ENCODE peak calls at places on chromosomes 1 and 21, in five cellular contexts. G is heart left ventricle, U is K562, L is breast epithelium, N is GM12878. I is an unnamed sample.
A peak's percentile ranks its signal among the peaks of the same experiment; 100 is the strongest.

GRCh38 chr21:42310411-42311001 is 4.7 kb downstream of the TFF3 start:
- DNase-seq in L (no peak), N (no peak), G (no peak), U (no peak), I (no peak)

GRCh38 chr1:71522721-71523120 is 441.9 kb upstream of the ZRANB2 start:
- DNase-seq in U (no peak), G (no peak), L (no peak), N (no peak), I (no peak)

GRCh38 chr21:16563795-16564194 is 834.0 kb downstream of the USP25 start:
- DNase-seq in L (no peak), N (no peak), U (no peak), G (peak; percentile 20), I (no peak)

GRCh38 chr1:161986328-161986727 is 37.3 kb downstream of the OLFML2B start:
- DNase-seq in G (peak; percentile 49), N (no peak), U (no peak), L (no peak), I (no peak)

GRCh38 chr21:22575165-22575584 is 1577.0 kb downstream of the NCAM2 start:
- DNase-seq in U (peak; percentile 16), G (no peak), L (no peak), N (no peak), I (no peak)

GRCh38 chr1:229046251-229046853 is 224.6 kb upstream of the RAB4A start:
- DNase-seq in U (no peak), G (no peak), N (no peak), L (no peak), I (no peak)

GRCh38 chr1:94463765-94464330 is 45.7 kb downstream of the ABCD3 start:
- DNase-seq in N (no peak), L (no peak), U (peak; percentile 31), G (no peak), I (no peak)

GRCh38 chr1:215911406-215911968 is 344.4 kb downstream of the KCTD3 start:
- DNase-seq in U (no peak), G (no peak), N (no peak), L (no peak), I (no peak)

GRCh38 chr1:63617450-63617849 is 24.2 kb downstream of the PGM1 start:
- DNase-seq in N (no peak), U (no peak), L (no peak), G (no peak), I (no peak)

GRCh38 chr1:7384679-7385078 is 386.4 kb upstream of the VAMP3 start:
- DNase-seq in L (no peak), U (no peak), G (no peak), N (no peak), I (no peak)

GRCh38 chr1:29029652-29030051 is 94.1 kb downstream of the TMEM200B start:
- DNase-seq in G (no peak), L (no peak), N (no peak), U (no peak), I (no peak)

GRCh38 chr1:150548632-150549495 is at the start of gene ADAMTSL4:
- DNase-seq in U (peak; percentile 88), L (peak; percentile 63), G (peak; percentile 77), N (no peak), I (peak; percentile 72)

GRCh38 chr1:70315782-70316181 is 38.7 kb downstream of the ANKRD13C start:
- DNase-seq in N (no peak), U (no peak), L (no peak), G (no peak), I (no peak)

GRCh38 chr21:36729301-36729970 is 30.5 kb downstream of the SIM2 start:
- DNase-seq in L (peak; percentile 43), G (no peak), U (no peak), N (no peak), I (no peak)

GRCh38 chr1:209202826-209203439 is 380.6 kb upstream of the CAMK1G start:
- DNase-seq in G (no peak), N (no peak), U (peak; percentile 47), L (no peak), I (peak; percentile 25)

GRCh38 chr1:153774780-153775431 is at the start of gene SLC27A3:
- DNase-seq in G (peak; percentile 86), L (peak; percentile 66), U (peak; percentile 67), N (no peak), I (peak; percentile 48)
- TF ChIP-seq POLR2A in G (no peak), L (no peak), U (no peak), N (no peak), I (no peak)

GRCh38 chr1:67133177-67133576 is 1.6 kb downstream of the C1orf141 start:
- DNase-seq in L (no peak), N (no peak), G (no peak), U (peak; percentile 42), I (no peak)
- TF ChIP-seq POLR2A in L (no peak), N (no peak), G (no peak), U (no peak), I (no peak)

DNA sequence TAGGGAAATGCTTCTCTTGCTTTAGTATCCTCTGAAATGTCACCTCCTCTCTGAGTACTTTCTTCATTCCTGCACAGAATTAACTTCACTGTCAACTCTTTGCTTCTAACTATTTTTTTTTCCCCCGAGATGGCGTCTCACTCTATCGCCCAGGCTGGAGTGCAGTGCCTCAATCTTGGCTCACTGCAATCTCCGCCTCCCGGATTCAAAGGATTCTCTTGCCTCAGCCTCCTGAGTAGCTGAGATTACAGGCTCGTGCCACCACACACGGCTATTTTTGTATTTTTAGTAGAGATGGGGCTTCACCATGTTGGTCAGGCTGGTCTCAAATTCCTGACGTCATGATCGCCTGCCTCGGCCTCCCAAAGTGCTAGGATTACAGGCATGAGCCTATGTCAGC is 1.4 kb upstream of the PLPP3 start:
- DNase-seq in L (no peak), N (no peak), U (no peak), G (no peak), I (no peak)
- TF ChIP-seq POLR2A in L (no peak), N (no peak), U (no peak), G (no peak), I (no peak)

GRCh38 chr1:167221126-167221803 is 579 bp downstream of the POU2F1 start:
- DNase-seq in G (peak; percentile 45), U (no peak), L (no peak), N (no peak), I (no peak)

GRCh38 chr1:167221804-167222610 is 1.3 kb downstream of the POU2F1 start:
- DNase-seq in N (peak; percentile 76), U (peak; percentile 69), L (peak; percentile 55), G (peak; percentile 71), I (peak; percentile 13)

GRCh38 chr1:167219646-167220536 is 795 bp upstream of the POU2F1 start:
- DNase-seq in L (peak; percentile 76), U (peak; percentile 86), N (peak; percentile 48), G (peak; percentile 82), I (peak; percentile 43)

GRCh38 chr1:167219194-167219593 is 1.5 kb upstream of the POU2F1 start:
- DNase-seq in L (no peak), N (no peak), G (no peak), U (no peak), I (no peak)

DNA sequence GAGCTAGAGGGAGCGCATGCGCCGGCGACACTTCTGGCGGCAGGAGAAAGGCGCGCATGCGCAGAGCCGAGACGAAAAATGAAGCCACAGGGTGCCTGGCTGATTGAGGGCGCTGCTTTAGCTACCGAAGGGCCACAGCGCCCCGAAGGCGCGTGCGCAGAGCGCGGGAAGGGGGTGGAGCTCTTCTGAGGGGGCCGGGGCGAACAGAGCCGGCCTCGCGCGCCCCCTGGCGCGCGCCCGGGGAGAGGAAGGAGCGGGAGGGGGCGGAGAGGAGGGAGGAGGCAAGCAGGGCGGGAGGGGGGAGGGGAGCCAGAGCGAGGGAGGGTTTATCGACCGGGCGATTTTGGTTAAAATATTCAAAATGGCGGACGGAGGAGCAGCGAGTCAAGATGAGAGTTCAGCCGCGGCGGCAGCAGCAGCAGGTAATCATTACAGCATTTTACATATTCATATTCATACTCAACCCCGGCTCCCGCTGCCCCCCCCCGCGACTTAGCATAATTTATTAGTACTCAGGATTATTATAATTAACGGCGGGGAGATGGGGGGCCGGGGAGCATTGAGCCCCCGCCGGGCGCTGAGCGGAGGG is at the start of gene POU2F1:
- DNase-seq in U (peak; percentile 97), L (peak; percentile 98), N (peak; percentile 94), G (peak; percentile 99), I (peak; percentile 68)
- TF ChIP-seq POLR2A in U (no peak), L (peak; percentile 49), N (no peak), G (peak; percentile 71), I (peak; percentile 72)

GRCh38 chr1:248863011-248863881 is 4.4 kb upstream of the ZNF692 start:
- DNase-seq in G (peak; percentile 94), N (no peak), U (peak; percentile 74), L (peak; percentile 83), I (peak; percentile 55)
- TF ChIP-seq POLR2A in G (peak; percentile 64), N (peak; percentile 92), U (peak; percentile 61), L (no peak), I (peak; percentile 41)

DNA sequence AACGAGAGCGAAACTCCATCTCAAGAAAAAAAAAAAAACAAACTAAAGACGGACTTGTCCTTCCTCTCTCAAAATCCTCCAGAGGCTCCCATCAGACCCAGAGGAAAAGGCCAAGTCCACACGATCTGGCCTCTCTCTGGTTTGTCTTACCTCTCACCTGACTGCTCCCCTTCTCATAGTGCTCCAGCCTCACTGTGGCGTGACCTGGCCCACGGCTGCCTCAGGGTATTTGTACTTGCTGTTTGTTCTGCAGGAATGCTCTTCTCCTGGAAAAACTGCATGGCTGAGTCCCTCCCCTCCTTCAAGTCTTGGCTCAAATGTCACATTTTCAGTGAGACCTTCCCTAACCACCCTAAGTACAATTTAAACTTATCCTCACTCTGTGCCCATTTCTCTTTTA is 8.0 kb upstream of the BRWD1 start:
- DNase-seq in N (no peak), L (peak; percentile 69), G (no peak), U (no peak), I (no peak)
- TF ChIP-seq POLR2A in N (no peak), L (no peak), G (no peak), U (peak; percentile 35), I (no peak)

DNA sequence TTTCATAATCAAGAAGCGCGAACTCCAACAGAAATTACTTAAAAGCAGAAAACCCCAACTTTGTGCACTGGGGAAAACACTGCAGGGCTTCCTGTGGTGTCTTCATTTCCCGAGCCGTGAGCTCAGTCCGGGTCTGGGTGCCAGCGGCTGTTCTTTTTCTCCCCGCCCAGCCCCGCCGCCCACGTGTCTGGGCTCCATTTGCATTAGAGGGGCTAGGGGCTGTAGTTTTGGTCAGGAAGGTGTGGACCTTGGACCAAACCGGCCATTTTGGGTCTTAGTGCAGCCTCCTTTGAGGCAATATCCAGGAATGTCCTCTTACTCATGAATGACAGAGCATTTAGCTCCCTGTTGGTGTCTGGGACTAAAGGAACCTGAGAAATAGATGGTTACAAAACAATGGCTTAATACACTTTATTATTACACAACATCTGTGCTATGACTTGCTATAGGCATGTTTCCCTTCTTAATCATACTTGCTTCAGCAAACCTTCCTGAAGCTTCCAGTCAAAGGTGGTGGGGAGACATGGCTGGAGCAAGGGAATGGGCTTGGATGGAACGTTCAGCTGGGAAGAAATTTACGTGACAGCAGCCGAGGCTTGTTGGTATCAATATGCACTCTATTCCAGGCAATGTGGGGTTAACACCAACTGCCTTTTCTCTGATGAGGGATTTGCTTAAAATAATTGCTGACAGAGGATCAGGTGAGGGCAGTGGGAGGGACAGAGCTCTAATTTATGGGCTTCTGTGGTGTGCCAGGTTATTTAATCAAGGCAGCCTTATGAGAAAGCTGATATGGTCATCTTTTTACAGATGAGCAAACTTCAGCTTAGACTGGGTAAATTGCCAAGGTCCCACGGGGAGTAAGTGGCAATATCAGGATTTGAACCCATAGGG is 1.1 kb downstream of the AGTRAP start:
- DNase-seq in U (peak; percentile 60), N (no peak), L (no peak), G (peak; percentile 49), I (no peak)
- TF ChIP-seq POLR2A in U (no peak), N (no peak), L (no peak), G (no peak), I (peak; percentile 19)